ENCODE peak calls at places on chromosome 20, in five cellular contexts. C is neural crest cell, J is endodermal cell, S is astrocyte, H is foreskin keratinocyte. P is an unnamed sample.

GRCh38 chr20:61856626-61857413 is 208.9 kb downstream of the TAF4 start:
- DNase-seq in C (no peak), J (no peak), S (no peak), H (no peak), P (no peak)

GRCh38 chr20:4227085-4227821 is 211.9 kb upstream of the RNF24 start:
- DNase-seq in C (no peak), J (peak), S (peak), H (no peak), P (no peak)

GRCh38 chr20:44287272-44288097 is 23.5 kb downstream of the FITM2 start:
- DNase-seq in C (no peak), J (no peak), S (no peak), H (no peak), P (no peak)

GRCh38 chr20:51447097-51447764 is 95.3 kb downstream of the NFATC2 start:
- DNase-seq in C (no peak), J (no peak), S (peak), H (peak), P (peak)

GRCh38 chr20:52569201-52569600 is 377.6 kb upstream of the ZFP64 start:
- DNase-seq in C (no peak), J (no peak), S (peak), H (no peak), P (peak)

GRCh38 chr20:37237656-37238055 is 24.0 kb downstream of the GHRH start:
- DNase-seq in C (no peak), J (no peak), S (no peak), H (no peak), P (no peak)

GRCh38 chr20:44422083-44422482 is 53.6 kb upstream of the TTPAL start:
- DNase-seq in C (no peak), J (no peak), S (peak), H (peak), P (no peak)

GRCh38 chr20:18524646-18525045 is 16.9 kb downstream of the SEC23B start:
- DNase-seq in C (no peak), J (no peak), S (peak), H (peak), P (no peak)

GRCh38 chr20:21520702-21521595 is 7.1 kb upstream of the NKX2-2 start:
- DNase-seq in C (peak), J (peak), S (no peak), H (no peak), P (no peak)

GRCh38 chr20:57620274-57620990 is at the start of gene ZBP1:
- DNase-seq in C (no peak), J (no peak), S (no peak), H (no peak), P (no peak)

GRCh38 chr20:57912227-57912582 is 202.4 kb upstream of the PMEPA1 start:
- DNase-seq in C (no peak), J (no peak), S (no peak), H (no peak), P (no peak)

GRCh38 chr20:7195704-7196103 is 428.2 kb downstream of the BMP2 start:
- DNase-seq in C (no peak), J (no peak), S (peak), H (peak), P (peak)

GRCh38 chr20:38460040-38460623 is 12.5 kb upstream of the RALGAPB start:
- DNase-seq in C (no peak), J (no peak), S (peak), H (peak), P (peak)

GRCh38 chr20:45427236-45428149 is 11.6 kb downstream of the PIGT start:
- DNase-seq in C (no peak), J (no peak), S (no peak), H (no peak), P (no peak)

GRCh38 chr20:61644387-61645076 is 392.5 kb downstream of the CDH4 start:
- DNase-seq in C (no peak), J (no peak), S (no peak), H (no peak), P (no peak)

GRCh38 chr20:1876975-1877603 is 18.1 kb upstream of the SIRPA start:
- DNase-seq in C (no peak), J (no peak), S (no peak), H (peak), P (no peak)

GRCh38 chr20:45044601-45045000 is 56.3 kb downstream of the KCNS1 start:
- DNase-seq in C (no peak), J (no peak), S (no peak), H (no peak), P (no peak)

GRCh38 chr20:4720121-4720976 is 1.4 kb upstream of the PRND start:
- DNase-seq in C (peak), J (peak), S (peak), H (no peak), P (peak)

GRCh38 chr20:58650181-58650775 is 805 bp upstream of the STX16 start:
- DNase-seq in C (no peak), J (peak), S (no peak), H (no peak), P (no peak)

GRCh38 chr20:10649817-10650200 is 24.0 kb downstream of the JAG1 start:
- DNase-seq in C (no peak), J (no peak), S (peak), H (no peak), P (peak)

GRCh38 chr20:56843817-56844216 is 214.7 kb downstream of the TFAP2C start:
- DNase-seq in C (no peak), J (peak), S (no peak), H (no peak), P (no peak)

GRCh38 chr20:50969416-50969815 is 10.8 kb downstream of the MOCS3 start:
- DNase-seq in C (no peak), J (no peak), S (no peak), H (no peak), P (no peak)

GRCh38 chr20:17617212-17617867 is 47.5 kb downstream of the DSTN start:
- DNase-seq in C (peak), J (peak), S (no peak), H (no peak), P (no peak)

DNA sequence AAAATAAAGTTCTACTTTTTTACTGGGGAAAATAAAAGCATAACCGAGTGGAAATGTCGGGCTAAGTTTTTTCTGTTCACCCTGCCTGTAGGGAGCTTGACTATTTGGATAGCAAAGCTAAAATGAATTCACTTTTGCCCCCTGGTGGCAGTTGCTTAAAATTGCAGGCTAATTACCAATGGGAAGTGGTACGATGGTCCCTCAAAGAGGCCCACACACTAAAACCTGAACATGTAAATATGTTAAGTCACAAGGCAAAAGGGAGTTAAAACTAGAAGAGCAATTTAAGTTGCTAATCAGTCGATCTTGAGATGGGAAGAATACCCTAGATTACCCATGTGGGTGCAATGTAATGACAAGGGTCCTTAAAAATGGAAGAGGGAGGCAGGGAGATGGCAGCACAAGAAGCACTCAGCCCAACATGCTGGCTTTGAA is 916 bp upstream of the SUN5 start:
- DNase-seq in C (peak), J (peak), S (no peak), H (no peak), P (no peak)
- TF ChIP-seq CTCF in C (peak), J (peak), S (peak), H (peak), P (peak)

DNA sequence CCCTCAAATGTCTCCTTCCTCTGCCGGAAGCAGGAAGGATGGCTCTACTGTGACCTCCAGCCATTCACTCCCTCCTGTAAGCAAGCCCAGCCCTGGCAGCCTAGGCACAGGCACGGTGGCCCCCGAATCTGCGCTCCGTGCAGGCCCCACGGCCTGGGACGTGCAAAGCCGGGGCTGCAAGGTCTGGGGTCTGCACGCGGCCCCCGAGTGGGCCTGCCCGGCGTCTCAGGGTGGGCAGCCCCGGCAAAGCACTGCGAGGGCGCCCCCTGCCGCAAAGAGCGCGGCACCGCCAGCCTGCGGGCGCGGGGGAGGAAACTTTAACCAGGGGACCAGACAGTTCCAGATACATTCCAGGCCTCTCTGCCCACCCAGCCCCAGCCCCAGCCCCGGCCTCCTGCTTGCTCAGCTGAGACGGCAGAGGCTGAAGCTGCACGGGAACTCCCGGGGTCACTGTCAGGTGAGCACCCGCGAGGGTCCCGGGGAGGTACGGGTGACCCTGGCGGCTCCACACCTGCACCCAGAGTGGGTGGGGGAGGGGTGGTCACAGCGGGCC is 98.8 kb downstream of the ASXL1 start:
- DNase-seq in C (peak), J (peak), S (no peak), H (no peak), P (peak)
- TF ChIP-seq CTCF in C (peak), J (peak), S (peak), H (peak), P (peak)

GRCh38 chr20:60224914-60225313 is 266.7 kb downstream of the CDH26 start:
- DNase-seq in C (peak), J (peak), S (no peak), H (no peak), P (no peak)
- TF ChIP-seq CTCF in C (peak), J (peak), S (peak), H (no peak), P (peak)

GRCh38 chr20:63449796-63450730 is 22.4 kb downstream of the KCNQ2 start:
- DNase-seq in C (no peak), J (no peak), S (no peak), H (no peak), P (no peak)
- TF ChIP-seq CTCF in C (no peak), J (no peak), S (no peak), H (no peak), P (no peak)

P was measured in kidney epithelial cell.